ENCODE peak calls at places on chromosome 9, in eight cellular contexts. N is cardiac muscle cell, H is AG10803, L is stomach, A is Daoy, Y is heart right ventricle, I is GM12891, V is hepatocyte. D is an unnamed sample.

GRCh38 chr9:136587145-136587943 is 41.5 kb upstream of the NOTCH1 start:
- DNase-seq in I (no peak), A (peak), L (peak), V (peak), N (peak), Y (peak), H (peak), D (no peak)

GRCh38 chr9:95936579-95937075 is 61.1 kb downstream of the ERCC6L2 start:
- DNase-seq in A (no peak), V (no peak), Y (no peak), I (no peak), H (no peak), N (no peak), L (no peak), D (no peak)

GRCh38 chr9:85723220-85723619 is 18.5 kb downstream of the AGTPBP1 start:
- DNase-seq in N (no peak), V (peak), L (no peak), A (peak), Y (peak), I (no peak), H (no peak), D (no peak)

GRCh38 chr9:128252317-128253139 is 23.3 kb downstream of the GOLGA2 start:
- DNase-seq in Y (no peak), N (no peak), A (no peak), L (no peak), I (no peak), H (no peak), V (no peak), D (no peak)

GRCh38 chr9:137900584-137901310 is 23.2 kb downstream of the CACNA1B start:
- DNase-seq in L (no peak), I (no peak), H (no peak), N (no peak), Y (no peak), A (no peak), V (no peak), D (no peak)

GRCh38 chr9:137589441-137590122 is 730 bp downstream of the ZMYND19 start:
- DNase-seq in N (peak), A (peak), L (no peak), H (no peak), I (peak), V (peak), Y (no peak), D (peak)

GRCh38 chr9:734831-735511 is 106.5 kb upstream of the DMRT1 start:
- DNase-seq in H (peak), Y (no peak), I (no peak), V (peak), L (no peak), N (no peak), A (peak), D (no peak)

GRCh38 chr9:136713555-136713949 is 1.2 kb downstream of the DIPK1B start:
- DNase-seq in A (no peak), L (no peak), V (no peak), H (no peak), I (no peak), N (no peak), Y (peak), D (no peak)

GRCh38 chr9:71692337-71692736 is 76.0 kb downstream of the CEMIP2 start:
- DNase-seq in V (no peak), A (no peak), N (no peak), I (no peak), L (no peak), Y (no peak), H (peak), D (no peak)

GRCh38 chr9:132090771-132091170 is 11.1 kb upstream of the MED27 start:
- DNase-seq in V (no peak), N (no peak), Y (no peak), A (peak), L (no peak), H (no peak), I (no peak), D (no peak)

GRCh38 chr9:113513111-113513510 is 49.6 kb downstream of the RGS3 start:
- DNase-seq in A (no peak), Y (no peak), N (no peak), H (no peak), V (no peak), L (no peak), I (no peak), D (no peak)

GRCh38 chr9:118929317-118929716 is 439.9 kb downstream of the BRINP1 start:
- DNase-seq in L (no peak), Y (no peak), A (no peak), I (no peak), V (no peak), H (peak), N (no peak), D (no peak)

GRCh38 chr9:127987103-127987614 is 6.4 kb upstream of the EEIG1 start:
- DNase-seq in I (no peak), Y (peak), N (no peak), H (peak), V (peak), A (peak), L (peak), D (no peak)

GRCh38 chr9:96392263-96392662 is 8.8 kb upstream of the SLC35D2 start:
- DNase-seq in N (no peak), L (peak), H (no peak), V (no peak), Y (no peak), I (no peak), A (no peak), D (no peak)

GRCh38 chr9:125946397-125946796 is 199.2 kb downstream of the PBX3 start:
- DNase-seq in L (no peak), H (no peak), Y (no peak), A (no peak), V (no peak), I (no peak), N (no peak), D (no peak)

GRCh38 chr9:22452415-22453010 is 5.9 kb downstream of the DMRTA1 start:
- DNase-seq in Y (peak), N (peak), I (no peak), H (peak), A (no peak), V (peak), L (peak), D (no peak)

GRCh38 chr9:34612788-34613390 is 992 bp upstream of the RPP25L start:
- DNase-seq in N (peak), H (peak), A (peak), I (no peak), Y (peak), L (peak), V (peak), D (no peak)

GRCh38 chr9:38367898-38368297 is 24.6 kb upstream of the ALDH1B1 start:
- DNase-seq in Y (no peak), H (no peak), I (no peak), L (no peak), V (no peak), A (no peak), N (no peak), D (no peak)

GRCh38 chr9:92740446-92740961 is 24.1 kb downstream of the BICD2 start:
- DNase-seq in V (no peak), Y (no peak), N (no peak), I (no peak), L (no peak), A (no peak), H (no peak), D (no peak)

GRCh38 chr9:107039546-107039945 is 176.6 kb downstream of the ZNF462 start:
- DNase-seq in N (no peak), H (peak), A (peak), V (no peak), L (no peak), Y (no peak), I (no peak), D (no peak)

D was measured in GM19239.